ENCODE peak calls at places on chromosomes 4 and X, in seven cellular contexts. One of them, this sample, is unnamed. For H3K36me3, the result is how much of the 10 kb centered on the place peaks cover.

GRCh38 chr4:16582526-16582925 is 315.9 kb downstream of the LDB2 start:
- DNase-seq in endothelial cell of umbilical vein: no peak
- DNase-seq in body of pancreas: no peak
- DNase-seq in transverse colon: no peak
- DNase-seq in GM12878: no peak
- DNase-seq in Peyer's patch: no peak
- DNase-seq in ovary: no peak
- DNase-seq in this sample: no peak

GRCh38 chrX:43505759-43506158 is 150.3 kb upstream of the MAOA start:
- DNase-seq in transverse colon: no peak
- DNase-seq in ovary: no peak
- DNase-seq in GM12878: no peak
- DNase-seq in body of pancreas: no peak
- DNase-seq in endothelial cell of umbilical vein: no peak
- DNase-seq in Peyer's patch: no peak
- DNase-seq in this sample: no peak

GRCh38 chr4:110636677-110637407 is 14.0 kb upstream of the PITX2 start:
- DNase-seq in GM12878: no peak
- DNase-seq in body of pancreas: no peak
- DNase-seq in Peyer's patch: no peak
- DNase-seq in transverse colon: peak
- DNase-seq in ovary: no peak
- DNase-seq in endothelial cell of umbilical vein: no peak
- DNase-seq in this sample: no peak

GRCh38 chr4:101288365-101289145 is 58.8 kb downstream of the PPP3CA start:
- DNase-seq in endothelial cell of umbilical vein: peak
- DNase-seq in body of pancreas: no peak
- DNase-seq in ovary: no peak
- DNase-seq in GM12878: no peak
- DNase-seq in Peyer's patch: no peak
- DNase-seq in transverse colon: no peak
- DNase-seq in this sample: no peak

GRCh38 chr4:3817561-3817960 is 51.4 kb downstream of the ADRA2C start:
- DNase-seq in Peyer's patch: no peak
- DNase-seq in ovary: no peak
- DNase-seq in GM12878: no peak
- DNase-seq in endothelial cell of umbilical vein: no peak
- DNase-seq in transverse colon: no peak
- DNase-seq in body of pancreas: no peak
- DNase-seq in this sample: no peak

GRCh38 chr4:71377561-71377960 is 38.7 kb downstream of the SLC4A4 start:
- DNase-seq in endothelial cell of umbilical vein: peak
- DNase-seq in GM12878: no peak
- DNase-seq in ovary: no peak
- DNase-seq in Peyer's patch: no peak
- DNase-seq in transverse colon: no peak
- DNase-seq in body of pancreas: no peak
- DNase-seq in this sample: no peak

GRCh38 chrX:42955349-42955748 is 177.4 kb upstream of the PPP1R2C start:
- DNase-seq in ovary: no peak
- DNase-seq in endothelial cell of umbilical vein: no peak
- DNase-seq in body of pancreas: no peak
- DNase-seq in GM12878: peak
- DNase-seq in Peyer's patch: peak
- DNase-seq in transverse colon: no peak
- DNase-seq in this sample: no peak

GRCh38 chr4:10013722-10014121 is 7.6 kb downstream of the SLC2A9 start:
- DNase-seq in body of pancreas: peak
- DNase-seq in GM12878: no peak
- DNase-seq in Peyer's patch: peak
- DNase-seq in transverse colon: peak
- DNase-seq in ovary: no peak
- DNase-seq in endothelial cell of umbilical vein: peak
- DNase-seq in this sample: peak

GRCh38 chr4:40255722-40256281 is 59.0 kb downstream of the RHOH start:
- DNase-seq in transverse colon: no peak
- DNase-seq in ovary: no peak
- DNase-seq in body of pancreas: no peak
- DNase-seq in endothelial cell of umbilical vein: peak
- DNase-seq in Peyer's patch: no peak
- DNase-seq in GM12878: no peak
- DNase-seq in this sample: no peak

GRCh38 chr4:112952301-112952700 is 97.2 kb upstream of the ANK2 start:
- DNase-seq in endothelial cell of umbilical vein: no peak
- DNase-seq in ovary: no peak
- DNase-seq in body of pancreas: no peak
- DNase-seq in GM12878: no peak
- DNase-seq in Peyer's patch: no peak
- DNase-seq in transverse colon: no peak
- DNase-seq in this sample: no peak

GRCh38 chr4:147597561-147597960 is 19.6 kb upstream of the TMEM184C start:
- DNase-seq in Peyer's patch: no peak
- DNase-seq in body of pancreas: no peak
- DNase-seq in GM12878: no peak
- DNase-seq in transverse colon: no peak
- DNase-seq in ovary: no peak
- DNase-seq in endothelial cell of umbilical vein: no peak
- DNase-seq in this sample: no peak

GRCh38 chr4:101086801-101087586 is 260.3 kb downstream of the PPP3CA start:
- DNase-seq in GM12878: no peak
- DNase-seq in transverse colon: no peak
- DNase-seq in body of pancreas: no peak
- DNase-seq in ovary: no peak
- DNase-seq in endothelial cell of umbilical vein: no peak
- DNase-seq in Peyer's patch: no peak
- DNase-seq in this sample: no peak

GRCh38 chr4:140212646-140213045 is 58.7 kb upstream of the MAML3 start:
- DNase-seq in GM12878: no peak
- DNase-seq in endothelial cell of umbilical vein: no peak
- DNase-seq in transverse colon: peak
- DNase-seq in body of pancreas: no peak
- DNase-seq in Peyer's patch: no peak
- DNase-seq in ovary: no peak
- DNase-seq in this sample: no peak

GRCh38 chr4:54539500-54540029 is 118.2 kb upstream of the KIT start:
- DNase-seq in GM12878: no peak
- DNase-seq in transverse colon: peak
- DNase-seq in ovary: peak
- DNase-seq in endothelial cell of umbilical vein: peak
- DNase-seq in body of pancreas: peak
- DNase-seq in Peyer's patch: no peak
- DNase-seq in this sample: peak

GRCh38 chrX:107561468-107562215 is 66.7 kb upstream of the PRPS1 start:
- DNase-seq in ovary: no peak
- DNase-seq in GM12878: no peak
- DNase-seq in body of pancreas: no peak
- DNase-seq in transverse colon: no peak
- DNase-seq in Peyer's patch: no peak
- DNase-seq in endothelial cell of umbilical vein: no peak
- DNase-seq in this sample: no peak

GRCh38 chr4:101232074-101232776 is 115.1 kb downstream of the PPP3CA start:
- DNase-seq in body of pancreas: peak
- DNase-seq in ovary: no peak
- DNase-seq in endothelial cell of umbilical vein: peak
- DNase-seq in GM12878: no peak
- DNase-seq in transverse colon: no peak
- DNase-seq in Peyer's patch: no peak
- DNase-seq in this sample: peak

GRCh38 chr4:83011779-83012630 is 1.4 kb upstream of the LIN54 start:
- DNase-seq in endothelial cell of umbilical vein: peak
- DNase-seq in Peyer's patch: peak
- DNase-seq in body of pancreas: peak
- DNase-seq in transverse colon: peak
- DNase-seq in ovary: no peak
- DNase-seq in GM12878: no peak
- DNase-seq in this sample: no peak

GRCh38 chr4:108378164-108378563 is 209.4 kb upstream of the LEF1 start:
- DNase-seq in endothelial cell of umbilical vein: no peak
- DNase-seq in Peyer's patch: no peak
- DNase-seq in GM12878: no peak
- DNase-seq in body of pancreas: no peak
- DNase-seq in transverse colon: no peak
- DNase-seq in ovary: no peak
- DNase-seq in this sample: no peak

GRCh38 chr4:109665783-109666455 is 37.3 kb downstream of the CASP6 start:
- DNase-seq in endothelial cell of umbilical vein: peak
- DNase-seq in body of pancreas: peak
- DNase-seq in ovary: no peak
- DNase-seq in GM12878: no peak
- DNase-seq in Peyer's patch: no peak
- DNase-seq in transverse colon: no peak
- DNase-seq in this sample: no peak

DNA sequence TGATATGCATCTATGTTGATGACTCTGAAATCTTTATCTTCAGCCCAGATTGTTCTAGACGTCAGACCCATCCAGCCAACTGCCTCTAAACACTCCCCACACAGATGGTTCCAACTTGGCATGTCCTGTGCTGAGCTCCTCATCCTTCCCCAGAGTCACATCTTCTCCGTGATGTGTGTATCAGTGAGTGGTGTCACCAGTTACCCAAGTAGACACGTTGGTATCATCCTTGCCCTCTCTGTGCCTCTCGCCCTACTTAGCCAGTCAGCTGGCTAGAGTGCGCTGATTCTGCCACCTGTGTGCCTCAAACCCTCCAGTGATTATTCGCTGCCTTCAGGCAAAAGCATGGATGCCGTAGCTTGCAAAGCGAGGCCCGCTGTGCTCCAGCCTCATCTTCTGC is 18.6 kb downstream of the PRIMPOL start:
- DNase-seq in endothelial cell of umbilical vein: no peak
- DNase-seq in transverse colon: no peak
- DNase-seq in ovary: no peak
- DNase-seq in body of pancreas: no peak
- DNase-seq in Peyer's patch: no peak
- DNase-seq in GM12878: no peak
- DNase-seq in this sample: no peak
- H3K36me3 ChIP-seq in endothelial cell of umbilical vein: under half
- H3K36me3 ChIP-seq in transverse colon: under half
- H3K36me3 ChIP-seq in ovary: under half
- H3K36me3 ChIP-seq in body of pancreas: under half
- H3K36me3 ChIP-seq in Peyer's patch: under half
- H3K36me3 ChIP-seq in GM12878: under half
- H3K36me3 ChIP-seq in this sample: under half

DNA sequence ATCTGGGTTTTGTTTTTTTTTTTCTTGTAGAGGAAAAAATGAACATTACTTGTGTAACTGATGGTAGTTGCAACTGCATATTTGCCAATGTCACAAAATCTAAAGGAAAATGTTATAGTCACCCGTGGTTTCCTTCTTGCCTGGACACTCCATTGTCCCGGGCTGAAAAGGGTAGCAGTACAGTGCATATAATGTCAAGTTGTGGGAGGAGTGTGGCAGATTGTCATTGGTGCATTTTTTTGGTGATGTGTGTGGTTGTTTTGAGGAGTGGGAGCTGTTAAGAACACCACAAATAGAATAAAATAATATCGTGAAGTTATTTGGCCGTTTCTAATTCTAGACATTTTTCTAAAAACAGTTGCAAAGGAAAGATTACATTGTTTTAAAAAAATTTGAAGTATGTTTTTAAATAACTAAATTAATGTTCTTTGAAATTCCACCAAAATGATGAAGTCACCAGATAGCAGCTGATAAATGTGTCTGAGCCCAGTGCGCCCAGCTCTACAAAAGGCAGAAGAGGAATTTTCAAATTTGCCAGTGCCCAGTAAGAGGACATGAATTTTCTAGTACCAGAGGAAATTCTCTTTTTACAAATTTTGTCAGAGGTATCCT is 1.3 kb downstream of the PKD2 start:
- DNase-seq in endothelial cell of umbilical vein: peak
- DNase-seq in GM12878: no peak
- DNase-seq in transverse colon: no peak
- DNase-seq in Peyer's patch: no peak
- DNase-seq in ovary: no peak
- DNase-seq in body of pancreas: no peak
- DNase-seq in this sample: no peak
- TF ChIP-seq POLR2A in endothelial cell of umbilical vein: no peak
- TF ChIP-seq POLR2A in GM12878: no peak
- TF ChIP-seq POLR2A in transverse colon: no peak
- TF ChIP-seq POLR2A in Peyer's patch: no peak
- TF ChIP-seq POLR2A in ovary: no peak
- TF ChIP-seq POLR2A in body of pancreas: no peak
- TF ChIP-seq POLR2A in this sample: peak

GRCh38 chrX:103846395-103846794 is 14.3 kb upstream of the RAB9B start:
- DNase-seq in ovary: no peak
- DNase-seq in transverse colon: no peak
- DNase-seq in GM12878: no peak
- DNase-seq in body of pancreas: no peak
- DNase-seq in Peyer's patch: no peak
- DNase-seq in endothelial cell of umbilical vein: no peak
- DNase-seq in this sample: no peak

GRCh38 chrX:103849558-103849957 is 17.5 kb upstream of the RAB9B start:
- DNase-seq in endothelial cell of umbilical vein: no peak
- DNase-seq in body of pancreas: no peak
- DNase-seq in Peyer's patch: no peak
- DNase-seq in ovary: no peak
- DNase-seq in transverse colon: no peak
- DNase-seq in GM12878: no peak
- DNase-seq in this sample: no peak

GRCh38 chrX:103847174-103847870 is 15.3 kb upstream of the RAB9B start:
- DNase-seq in GM12878: no peak
- DNase-seq in Peyer's patch: no peak
- DNase-seq in endothelial cell of umbilical vein: no peak
- DNase-seq in transverse colon: no peak
- DNase-seq in ovary: no peak
- DNase-seq in body of pancreas: no peak
- DNase-seq in this sample: no peak

GRCh38 chrX:103839404-103839803 is 7.3 kb upstream of the RAB9B start:
- DNase-seq in body of pancreas: no peak
- DNase-seq in endothelial cell of umbilical vein: no peak
- DNase-seq in ovary: no peak
- DNase-seq in GM12878: no peak
- DNase-seq in Peyer's patch: no peak
- DNase-seq in transverse colon: no peak
- DNase-seq in this sample: no peak

DNA sequence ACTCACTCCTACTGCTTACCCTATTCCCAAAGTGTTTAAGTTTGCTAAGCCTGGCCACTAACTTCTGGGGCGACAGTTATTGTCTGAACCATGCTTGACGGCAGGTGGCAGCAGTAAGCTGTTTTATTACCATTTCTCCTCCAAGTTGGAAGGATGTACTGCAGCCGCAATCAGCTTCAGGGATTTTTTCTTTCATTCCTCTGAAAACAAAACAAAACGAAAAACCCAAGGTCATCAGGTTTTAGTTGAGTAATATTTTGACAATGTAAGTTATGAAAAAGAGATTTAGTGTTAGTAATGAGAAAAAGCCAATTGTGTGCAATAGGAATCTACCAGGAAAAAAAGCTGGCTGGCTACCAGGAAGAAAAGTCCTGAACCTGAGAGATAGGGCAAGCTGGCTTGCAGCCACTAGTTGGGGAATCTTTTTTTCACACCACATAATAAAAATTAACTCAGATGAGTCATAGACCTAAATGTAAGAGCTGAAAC is 13.2 kb upstream of the RAB9B start:
- DNase-seq in Peyer's patch: peak
- DNase-seq in GM12878: peak
- DNase-seq in transverse colon: peak
- DNase-seq in endothelial cell of umbilical vein: peak
- DNase-seq in body of pancreas: peak
- DNase-seq in ovary: peak
- DNase-seq in this sample: peak
- TF ChIP-seq CTCF in Peyer's patch: peak
- TF ChIP-seq CTCF in GM12878: peak
- TF ChIP-seq CTCF in transverse colon: peak
- TF ChIP-seq CTCF in endothelial cell of umbilical vein: peak
- TF ChIP-seq CTCF in body of pancreas: peak
- TF ChIP-seq CTCF in ovary: peak
- TF ChIP-seq CTCF in this sample: peak

GRCh38 chr4:1225272-1226166 is 23.4 kb downstream of the CTBP1 start:
- DNase-seq in body of pancreas: no peak
- DNase-seq in ovary: no peak
- DNase-seq in transverse colon: no peak
- DNase-seq in endothelial cell of umbilical vein: no peak
- DNase-seq in Peyer's patch: no peak
- DNase-seq in GM12878: no peak
- DNase-seq in this sample: peak
- H3K36me3 ChIP-seq in body of pancreas: half or more
- H3K36me3 ChIP-seq in ovary: under half
- H3K36me3 ChIP-seq in transverse colon: under half
- H3K36me3 ChIP-seq in endothelial cell of umbilical vein: under half
- H3K36me3 ChIP-seq in Peyer's patch: half or more
- H3K36me3 ChIP-seq in GM12878: under half
- H3K36me3 ChIP-seq in this sample: half or more